ENCODE peak calls at places on chromosomes 4 and X, in four cellular contexts. M is endothelial cell, N is breast epithelium, C is Caco-2. P is an unnamed sample.

GRCh38 chrX:68995780-68996551 is 167.1 kb downstream of the EFNB1 start:
- DNase-seq in M (no peak), N (no peak), C (peak), P (no peak)

GRCh38 chr4:7805533-7806079 is 134.1 kb downstream of the AFAP1 start:
- DNase-seq in M (no peak), N (peak), C (peak), P (no peak)

GRCh38 chrX:154730271-154730883 is 20.5 kb downstream of the GAB3 start:
- DNase-seq in M (no peak), N (no peak), C (no peak), P (no peak)

GRCh38 chr4:111632752-111633151 is 512.5 kb upstream of the FAM241A start:
- DNase-seq in M (no peak), N (no peak), C (no peak), P (no peak)

GRCh38 chrX:25873196-25873595 is 264.9 kb upstream of the MAGEB18 start:
- DNase-seq in M (no peak), N (no peak), C (no peak), P (no peak)

GRCh38 chrX:37405954-37406353 is 56.8 kb downstream of the PRRG1 start:
- DNase-seq in M (no peak), N (no peak), C (no peak), P (no peak)

GRCh38 chr4:151356510-151356909 is 31.1 kb upstream of the SH3D19 start:
- DNase-seq in M (no peak), N (no peak), C (no peak), P (no peak)

GRCh38 chr4:22389240-22389871 is 126.5 kb downstream of the ADGRA3 start:
- DNase-seq in M (peak), N (no peak), C (peak), P (no peak)

GRCh38 chrX:56790778-56791177 is 61.7 kb downstream of the NBDY start:
- DNase-seq in M (no peak), N (no peak), C (no peak), P (no peak)

GRCh38 chrX:17563076-17563475 is 174.2 kb upstream of the SCML1 start:
- DNase-seq in M (no peak), N (no peak), C (no peak), P (no peak)

DNA sequence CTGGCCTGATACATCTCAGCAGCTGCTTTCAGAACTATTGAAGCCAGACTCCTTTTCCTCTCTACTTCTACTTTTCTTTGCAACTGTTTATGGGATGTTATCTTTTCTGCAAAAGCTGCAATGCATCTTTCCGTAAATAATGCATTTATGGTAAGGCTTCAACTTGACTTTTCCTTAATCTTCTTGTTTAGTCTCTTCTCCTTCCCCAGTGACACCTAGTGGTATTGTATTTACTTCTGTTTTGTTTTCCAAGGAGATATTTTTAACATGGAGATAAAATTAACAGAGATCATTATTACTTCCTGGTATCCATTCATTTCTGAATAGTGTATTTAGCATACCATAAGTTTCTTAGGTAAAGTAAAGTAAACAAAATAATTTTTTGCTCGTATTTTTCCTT is 1548.8 kb downstream of the PCDH7 start:
- DNase-seq in M (no peak), N (no peak), C (no peak), P (no peak)
- TF ChIP-seq CTCF in M (no peak), N (no peak), C (no peak), P (peak)

GRCh38 chr4:3196670-3197359 is 52.1 kb upstream of the MSANTD1 start:
- DNase-seq in M (no peak), N (no peak), C (no peak), P (no peak)

GRCh38 chr4:3190549-3190948 is 58.4 kb upstream of the MSANTD1 start:
- DNase-seq in M (no peak), N (no peak), C (no peak), P (no peak)

GRCh38 chr4:3192188-3192587 is 56.8 kb upstream of the MSANTD1 start:
- DNase-seq in M (no peak), N (no peak), C (no peak), P (no peak)

GRCh38 chr4:3192827-3193226 is 56.1 kb upstream of the MSANTD1 start:
- DNase-seq in M (no peak), N (no peak), C (no peak), P (no peak)

DNA sequence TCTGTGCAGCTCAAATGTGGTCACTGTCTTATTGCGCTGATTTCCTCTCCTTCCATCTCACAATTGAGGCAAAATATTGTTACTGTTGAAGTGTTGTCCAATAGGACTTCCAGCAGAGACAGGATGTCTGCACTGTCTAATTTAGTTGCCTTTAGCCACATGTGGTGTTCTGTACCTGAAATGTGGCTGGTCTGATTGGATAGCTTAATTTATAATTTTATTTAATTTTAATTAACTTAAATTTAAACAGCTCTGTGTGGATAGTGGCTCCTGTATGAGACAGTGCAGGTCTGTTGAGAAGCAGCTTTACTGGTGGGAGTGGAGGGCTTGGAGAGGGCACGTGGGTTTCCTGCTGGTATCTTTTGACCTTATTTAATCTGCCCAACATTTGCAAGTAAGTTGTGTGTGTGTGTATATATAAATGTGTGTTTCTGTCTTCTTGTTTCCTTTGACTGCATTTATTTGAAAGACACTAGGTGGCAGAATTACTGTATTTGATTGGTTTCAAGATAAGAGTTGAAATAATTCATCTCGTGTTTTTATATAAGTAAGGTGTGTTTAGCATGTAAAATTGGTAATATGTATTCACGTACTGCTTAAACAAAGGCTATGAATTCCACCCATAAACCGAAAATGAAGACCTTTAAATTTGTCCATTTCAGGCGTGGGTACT is 55.3 kb upstream of the MSANTD1 start:
- DNase-seq in M (no peak), N (no peak), C (no peak), P (no peak)
- TF ChIP-seq CTCF in M (no peak), N (peak), C (no peak), P (peak)

GRCh38 chrX:94058728-94059382 is 384.8 kb downstream of the FAM133A start:
- DNase-seq in M (peak), N (no peak), C (peak), P (no peak)
- TF ChIP-seq CTCF in M (peak), N (peak), C (peak), P (peak)

DNA sequence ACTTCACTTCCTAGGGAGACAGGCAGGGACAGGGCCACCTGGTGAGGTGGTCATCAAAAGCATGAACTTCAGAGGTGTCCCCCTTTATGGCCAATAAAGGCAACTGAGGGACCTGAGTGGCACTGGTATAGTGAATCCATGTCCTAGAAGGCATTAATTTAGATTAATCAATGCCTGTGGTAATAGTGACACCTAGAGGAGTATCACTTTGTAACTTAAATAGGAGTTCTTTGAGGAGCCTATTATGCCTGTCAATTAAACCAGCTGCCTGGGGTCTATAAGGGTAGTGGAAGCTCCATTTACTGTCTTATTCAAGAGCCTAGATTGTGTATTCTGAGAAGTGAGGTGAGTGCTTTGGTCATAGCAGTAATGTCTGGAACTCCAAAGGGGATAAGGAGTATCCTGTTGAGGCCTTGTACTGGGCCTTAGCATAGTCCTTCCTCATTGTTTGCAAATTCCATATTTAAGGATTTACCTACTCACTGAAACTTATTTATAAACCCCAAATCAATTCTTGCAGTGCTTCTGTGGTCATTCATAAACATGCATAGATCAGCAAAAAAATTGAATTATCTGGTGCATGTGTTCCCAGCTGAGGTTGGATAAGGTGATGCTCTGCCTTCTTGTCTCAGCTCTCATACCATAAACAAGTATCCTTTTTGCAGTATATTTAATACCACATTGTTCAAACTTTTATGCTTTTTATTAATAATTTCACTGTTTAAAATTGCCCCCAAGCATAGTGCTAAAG is 213.8 kb upstream of the RADX start:
- DNase-seq in M (no peak), N (no peak), C (no peak), P (no peak)
- TF ChIP-seq CTCF in M (no peak), N (no peak), C (no peak), P (no peak)

DNA sequence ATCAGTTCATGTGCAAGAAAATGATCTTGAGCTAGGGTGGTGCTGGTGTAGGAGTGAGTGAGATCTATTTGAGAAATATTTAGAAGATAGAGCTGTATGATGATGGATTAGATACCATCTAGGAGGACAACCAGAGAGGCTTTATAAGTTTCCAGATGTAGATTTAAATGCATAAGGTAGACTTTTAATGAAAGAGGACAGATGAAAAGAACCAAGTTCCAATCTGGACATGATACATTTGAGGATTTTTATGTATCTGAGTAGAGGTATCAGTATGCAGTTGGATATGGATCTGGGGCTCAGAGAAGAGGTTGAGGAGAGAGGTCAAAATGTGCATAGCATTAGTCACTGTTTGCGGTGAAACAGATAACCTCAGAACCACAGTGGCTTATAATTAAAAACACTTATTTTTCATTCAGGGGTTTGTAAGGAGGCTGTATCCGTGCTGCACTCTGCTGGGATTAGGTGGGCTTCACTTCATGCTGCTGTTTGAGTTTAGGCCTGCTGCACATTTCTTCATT is 348.7 kb downstream of the BMPR1B start:
- DNase-seq in M (no peak), N (no peak), C (no peak), P (no peak)
- TF ChIP-seq CTCF in M (no peak), N (no peak), C (no peak), P (no peak)

GRCh38 chr4:110483516-110483915 is 7.6 kb downstream of the ENPEP start:
- DNase-seq in M (no peak), N (no peak), C (no peak), P (no peak)

GRCh38 chr4:110484029-110484428 is 8.1 kb downstream of the ENPEP start:
- DNase-seq in M (no peak), N (no peak), C (no peak), P (no peak)

GRCh38 chr4:110480741-110481271 is 4.9 kb downstream of the ENPEP start:
- DNase-seq in M (no peak), N (no peak), C (no peak), P (no peak)

GRCh38 chr4:110477836-110478235 is 1.9 kb downstream of the ENPEP start:
- DNase-seq in M (no peak), N (no peak), C (no peak), P (no peak)

DNA sequence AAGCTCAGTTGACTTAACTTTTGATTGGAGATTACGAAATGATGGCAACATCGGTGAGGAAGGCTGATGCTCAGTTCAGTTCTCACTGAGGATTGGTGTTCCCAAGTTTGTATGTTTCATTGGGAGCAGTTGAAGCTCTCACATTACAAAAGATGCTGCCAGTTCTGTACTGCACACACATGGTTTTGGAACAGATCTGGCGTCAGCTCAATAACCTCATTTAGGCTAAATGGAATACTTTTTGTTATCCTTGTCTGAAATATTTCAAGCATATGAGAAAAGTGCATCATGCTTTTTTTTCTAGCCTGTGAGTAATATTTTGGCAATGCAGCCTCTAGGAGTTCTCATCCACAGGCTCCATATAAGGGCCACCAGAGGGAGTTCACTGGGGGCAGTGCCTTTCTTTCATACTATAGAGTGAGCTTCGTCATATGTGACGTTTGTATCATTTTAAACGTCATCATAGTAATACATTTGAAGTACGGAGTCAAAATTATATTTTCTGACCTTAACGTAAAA is 4.1 kb downstream of the ENPEP start:
- DNase-seq in M (no peak), N (no peak), C (no peak), P (no peak)
- TF ChIP-seq CTCF in M (no peak), N (no peak), C (peak), P (no peak)

GRCh38 chr4:5710065-5710961 is 688 bp upstream of the EVC start:
- DNase-seq in M (peak), N (no peak), C (no peak), P (no peak)
- TF ChIP-seq CTCF in M (peak), N (peak), C (no peak), P (peak)

GRCh38 chrX:116194649-116195048 is 24.1 kb downstream of the AGTR2 start:
- DNase-seq in M (no peak), N (no peak), C (no peak), P (no peak)

GRCh38 chrX:116198235-116198634 is 27.7 kb downstream of the AGTR2 start:
- DNase-seq in M (no peak), N (no peak), C (no peak), P (no peak)

GRCh38 chrX:116198810-116199209 is 28.3 kb downstream of the AGTR2 start:
- DNase-seq in M (no peak), N (no peak), C (peak), P (no peak)
- TF ChIP-seq CTCF in M (peak), N (no peak), C (no peak), P (peak)

DNA sequence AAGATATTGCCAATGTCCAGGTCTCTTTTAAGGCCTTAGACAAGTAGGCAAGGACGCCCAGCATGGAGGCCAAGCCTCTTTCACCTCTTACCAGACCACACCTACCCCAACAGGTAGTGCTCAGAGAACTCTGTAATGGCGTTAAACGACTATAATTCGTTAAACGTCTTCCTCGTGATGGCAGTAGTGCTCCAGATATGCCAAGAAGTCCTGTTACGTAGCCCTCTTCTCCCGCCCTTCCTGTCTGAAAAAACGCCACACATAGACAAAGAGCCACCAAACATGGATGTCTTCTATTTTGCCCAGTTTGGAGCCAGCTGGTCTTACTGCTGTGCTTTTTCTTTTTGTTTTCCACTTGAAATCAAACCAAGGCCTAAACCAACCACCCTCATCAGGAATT is 190.7 kb downstream of the OR13H1 start:
- DNase-seq in M (no peak), N (no peak), C (no peak), P (no peak)
- TF ChIP-seq CTCF in M (no peak), N (peak), C (no peak), P (no peak)

DNA sequence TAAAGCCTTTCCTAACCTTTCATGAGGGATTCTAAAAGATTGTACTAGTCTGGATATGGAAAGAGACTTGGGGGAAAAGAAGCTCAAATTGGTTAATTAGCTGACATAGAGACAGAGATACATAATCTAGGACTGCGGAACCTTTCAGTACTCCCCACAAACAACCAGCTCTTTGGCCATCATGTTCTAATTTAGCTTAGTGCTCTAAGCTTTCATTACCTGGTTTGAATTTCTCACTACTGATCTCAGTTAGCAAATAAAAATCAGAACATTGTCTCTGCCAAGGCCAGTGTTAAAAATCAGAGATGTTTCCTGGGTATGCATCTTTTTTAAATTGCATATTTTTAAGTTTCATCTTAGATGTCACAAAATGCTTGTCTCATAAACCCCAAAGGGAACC is 254.4 kb downstream of the GLUD2 start:
- DNase-seq in M (no peak), N (no peak), C (no peak), P (no peak)
- TF ChIP-seq CTCF in M (no peak), N (no peak), C (no peak), P (no peak)